ENCODE peak calls at places on chromosome 13, in five cellular contexts. One of them, this sample, is unnamed.

GRCh38 chr13:40984670-40985366 is 34.3 kb downstream of the ELF1 start:
- DNase-seq in K562: no peak
- DNase-seq in right atrium auricular region: no peak
- DNase-seq in mesendoderm: no peak
- DNase-seq in IMR-90: no peak
- DNase-seq in this sample: no peak

GRCh38 chr13:85142351-85142750 is 656.9 kb downstream of the SLITRK6 start:
- DNase-seq in IMR-90: no peak
- DNase-seq in right atrium auricular region: no peak
- DNase-seq in K562: no peak
- DNase-seq in mesendoderm: no peak
- DNase-seq in this sample: no peak

GRCh38 chr13:100644328-100644727 is 30.3 kb downstream of the TMTC4 start:
- DNase-seq in IMR-90: peak
- DNase-seq in K562: no peak
- DNase-seq in right atrium auricular region: no peak
- DNase-seq in mesendoderm: peak
- DNase-seq in this sample: no peak

GRCh38 chr13:93345642-93346220 is 119.1 kb downstream of the GPC6 start:
- DNase-seq in IMR-90: no peak
- DNase-seq in mesendoderm: no peak
- DNase-seq in K562: no peak
- DNase-seq in right atrium auricular region: no peak
- DNase-seq in this sample: no peak

GRCh38 chr13:67134322-67135129 is 95.6 kb downstream of the PCDH9 start:
- DNase-seq in K562: no peak
- DNase-seq in mesendoderm: no peak
- DNase-seq in IMR-90: peak
- DNase-seq in right atrium auricular region: no peak
- DNase-seq in this sample: no peak

GRCh38 chr13:51444922-51445321 is 7.9 kb downstream of the INTS6 start:
- DNase-seq in mesendoderm: peak
- DNase-seq in IMR-90: peak
- DNase-seq in K562: peak
- DNase-seq in right atrium auricular region: no peak
- DNase-seq in this sample: no peak

GRCh38 chr13:66405908-66406802 is 824.0 kb downstream of the PCDH9 start:
- DNase-seq in IMR-90: peak
- DNase-seq in right atrium auricular region: no peak
- DNase-seq in K562: no peak
- DNase-seq in mesendoderm: no peak
- DNase-seq in this sample: no peak

GRCh38 chr13:78067290-78067689 is 148.7 kb upstream of the EDNRB start:
- DNase-seq in right atrium auricular region: no peak
- DNase-seq in IMR-90: no peak
- DNase-seq in K562: no peak
- DNase-seq in mesendoderm: no peak
- DNase-seq in this sample: no peak

GRCh38 chr13:55573565-55573964 is 1567.2 kb upstream of the PRR20A start:
- DNase-seq in IMR-90: no peak
- DNase-seq in mesendoderm: no peak
- DNase-seq in right atrium auricular region: no peak
- DNase-seq in K562: no peak
- DNase-seq in this sample: no peak

GRCh38 chr13:69633044-69633443 is 474.6 kb upstream of the ATXN8OS start:
- DNase-seq in IMR-90: no peak
- DNase-seq in mesendoderm: no peak
- DNase-seq in right atrium auricular region: no peak
- DNase-seq in K562: no peak
- DNase-seq in this sample: no peak

GRCh38 chr13:100721885-100722512 is 47.4 kb upstream of the TMTC4 start:
- DNase-seq in right atrium auricular region: no peak
- DNase-seq in mesendoderm: peak
- DNase-seq in IMR-90: peak
- DNase-seq in K562: peak
- DNase-seq in this sample: peak

GRCh38 chr13:49521216-49521615 is 25.5 kb downstream of the PHF11 start:
- DNase-seq in right atrium auricular region: no peak
- DNase-seq in K562: no peak
- DNase-seq in mesendoderm: no peak
- DNase-seq in IMR-90: no peak
- DNase-seq in this sample: no peak

GRCh38 chr13:50227356-50227755 is 212.1 kb downstream of the KCNRG start:
- DNase-seq in K562: no peak
- DNase-seq in right atrium auricular region: no peak
- DNase-seq in mesendoderm: no peak
- DNase-seq in IMR-90: no peak
- DNase-seq in this sample: no peak

GRCh38 chr13:98688373-98688772 is 64.1 kb downstream of the SLC15A1 start:
- DNase-seq in right atrium auricular region: no peak
- DNase-seq in IMR-90: no peak
- DNase-seq in K562: no peak
- DNase-seq in mesendoderm: peak
- DNase-seq in this sample: no peak

GRCh38 chr13:21853779-21854178 is 182.9 kb downstream of the FGF9 start:
- DNase-seq in IMR-90: no peak
- DNase-seq in K562: no peak
- DNase-seq in mesendoderm: no peak
- DNase-seq in right atrium auricular region: no peak
- DNase-seq in this sample: no peak

GRCh38 chr13:98581971-98582702 is 5.2 kb upstream of the STK24 start:
- DNase-seq in K562: no peak
- DNase-seq in right atrium auricular region: no peak
- DNase-seq in mesendoderm: no peak
- DNase-seq in IMR-90: peak
- DNase-seq in this sample: peak

GRCh38 chr13:75547917-75548316 is 1.7 kb upstream of the UCHL3 start:
- DNase-seq in K562: no peak
- DNase-seq in mesendoderm: no peak
- DNase-seq in right atrium auricular region: no peak
- DNase-seq in IMR-90: peak
- DNase-seq in this sample: no peak

GRCh38 chr13:101544979-101545378 is 92.5 kb downstream of the ITGBL1 start:
- DNase-seq in K562: no peak
- DNase-seq in right atrium auricular region: no peak
- DNase-seq in IMR-90: no peak
- DNase-seq in mesendoderm: no peak
- DNase-seq in this sample: no peak

GRCh38 chr13:113427562-113428468 is 25.5 kb downstream of the ADPRHL1 start:
- DNase-seq in right atrium auricular region: no peak
- DNase-seq in K562: no peak
- DNase-seq in mesendoderm: no peak
- DNase-seq in IMR-90: peak
- DNase-seq in this sample: no peak

GRCh38 chr13:29538625-29538976 is 56.9 kb downstream of the SLC7A1 start:
- DNase-seq in mesendoderm: no peak
- DNase-seq in right atrium auricular region: no peak
- DNase-seq in IMR-90: no peak
- DNase-seq in K562: no peak
- DNase-seq in this sample: no peak

GRCh38 chr13:64007334-64007733 is 2591.7 kb upstream of the PCDH20 start:
- DNase-seq in right atrium auricular region: no peak
- DNase-seq in IMR-90: peak
- DNase-seq in mesendoderm: no peak
- DNase-seq in K562: no peak
- DNase-seq in this sample: no peak

GRCh38 chr13:62014299-62014698 is 598.6 kb upstream of the PCDH20 start:
- DNase-seq in mesendoderm: peak
- DNase-seq in K562: no peak
- DNase-seq in right atrium auricular region: no peak
- DNase-seq in IMR-90: peak
- DNase-seq in this sample: no peak

GRCh38 chr13:95920485-95920884 is 132.7 kb downstream of the UGGT2 start:
- DNase-seq in right atrium auricular region: no peak
- DNase-seq in IMR-90: no peak
- DNase-seq in K562: no peak
- DNase-seq in mesendoderm: no peak
- DNase-seq in this sample: no peak

GRCh38 chr13:99417151-99417820 is 84.0 kb upstream of the TM9SF2 start:
- DNase-seq in IMR-90: no peak
- DNase-seq in K562: no peak
- DNase-seq in right atrium auricular region: no peak
- DNase-seq in mesendoderm: peak
- DNase-seq in this sample: no peak

GRCh38 chr13:29693297-29693945 is 97.9 kb upstream of the SLC7A1 start:
- DNase-seq in right atrium auricular region: no peak
- DNase-seq in IMR-90: no peak
- DNase-seq in mesendoderm: no peak
- DNase-seq in K562: no peak
- DNase-seq in this sample: peak

GRCh38 chr13:104461049-104461448 is 1394.8 kb upstream of the SLC10A2 start:
- DNase-seq in right atrium auricular region: no peak
- DNase-seq in IMR-90: no peak
- DNase-seq in K562: no peak
- DNase-seq in mesendoderm: no peak
- DNase-seq in this sample: no peak

GRCh38 chr13:107365466-107366215 is 797.7 kb upstream of the ARGLU1 start:
- DNase-seq in mesendoderm: no peak
- DNase-seq in right atrium auricular region: no peak
- DNase-seq in IMR-90: peak
- DNase-seq in K562: no peak
- DNase-seq in this sample: no peak

GRCh38 chr13:109447667-109448066 is 338.7 kb downstream of the IRS2 start:
- DNase-seq in IMR-90: no peak
- DNase-seq in right atrium auricular region: no peak
- DNase-seq in mesendoderm: no peak
- DNase-seq in K562: no peak
- DNase-seq in this sample: no peak
- H3K27ac ChIP-seq in IMR-90: no peak
- H3K27ac ChIP-seq in right atrium auricular region: no peak
- H3K27ac ChIP-seq in mesendoderm: no peak
- H3K27ac ChIP-seq in K562: no peak
- H3K27ac ChIP-seq in this sample: no peak

GRCh38 chr13:31638577-31638976 is 100.7 kb upstream of the RXFP2 start:
- DNase-seq in mesendoderm: no peak
- DNase-seq in IMR-90: peak
- DNase-seq in right atrium auricular region: no peak
- DNase-seq in K562: no peak
- DNase-seq in this sample: no peak
- H3K4me3 ChIP-seq in mesendoderm: no peak
- H3K4me3 ChIP-seq in IMR-90: no peak
- H3K4me3 ChIP-seq in right atrium auricular region: no peak
- H3K4me3 ChIP-seq in K562: no peak
- H3K4me3 ChIP-seq in this sample: no peak

DNA sequence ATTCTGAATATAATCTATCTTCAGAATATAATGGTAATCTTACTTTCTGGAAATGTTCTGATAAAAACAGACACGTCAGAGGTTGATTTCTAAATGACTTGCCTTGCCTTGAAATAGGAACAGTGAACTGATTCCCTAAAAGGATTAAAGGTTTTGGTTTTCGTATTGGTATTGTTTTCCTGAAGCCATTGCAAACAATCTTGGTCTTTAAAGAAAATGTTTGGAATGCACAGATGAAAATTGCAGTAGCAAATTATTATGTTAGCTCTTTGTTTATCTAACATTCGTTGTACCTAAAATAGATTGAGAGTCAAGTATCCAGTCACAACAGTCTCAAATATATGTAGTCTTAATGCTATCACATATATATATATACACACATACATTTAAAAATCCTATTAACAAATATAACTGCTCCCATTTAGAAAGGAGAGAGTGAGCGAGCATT is 1.7 kb downstream of the ITM2B start:
- DNase-seq in mesendoderm: peak
- DNase-seq in right atrium auricular region: no peak
- DNase-seq in IMR-90: no peak
- DNase-seq in K562: no peak
- DNase-seq in this sample: no peak
- H3K27ac ChIP-seq in mesendoderm: no peak
- H3K27ac ChIP-seq in right atrium auricular region: peak
- H3K27ac ChIP-seq in IMR-90: no peak
- H3K27ac ChIP-seq in K562: peak
- H3K27ac ChIP-seq in this sample: no peak

GRCh38 chr13:24233351-24233901 is 72.9 kb downstream of the SPATA13 start:
- DNase-seq in right atrium auricular region: no peak
- DNase-seq in mesendoderm: peak
- DNase-seq in IMR-90: peak
- DNase-seq in K562: no peak
- DNase-seq in this sample: no peak
- H3K4me3 ChIP-seq in right atrium auricular region: no peak
- H3K4me3 ChIP-seq in mesendoderm: no peak
- H3K4me3 ChIP-seq in IMR-90: peak
- H3K4me3 ChIP-seq in K562: no peak
- H3K4me3 ChIP-seq in this sample: no peak

DNA sequence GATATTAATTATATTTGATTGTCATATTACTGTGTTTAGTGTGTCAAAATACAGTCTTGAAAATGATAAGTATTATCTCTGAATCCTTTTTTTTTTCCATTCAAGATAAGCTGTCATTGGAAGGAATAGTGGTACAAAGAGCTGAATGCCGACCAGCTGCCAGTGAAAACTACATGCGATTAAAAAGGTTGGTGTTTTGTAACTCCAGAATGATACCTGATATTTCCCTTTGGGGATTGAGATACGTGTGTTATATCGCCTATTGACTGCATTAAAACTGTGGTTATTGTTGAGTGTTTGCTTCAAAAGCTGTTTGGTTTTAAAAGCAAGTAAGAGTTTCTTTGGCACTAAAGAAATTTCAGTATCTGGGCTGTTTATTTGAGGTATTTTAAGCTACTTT is 6.5 kb upstream of the KCTD4 start:
- DNase-seq in IMR-90: no peak
- DNase-seq in K562: no peak
- DNase-seq in right atrium auricular region: no peak
- DNase-seq in mesendoderm: no peak
- DNase-seq in this sample: no peak
- H3K27ac ChIP-seq in IMR-90: peak
- H3K27ac ChIP-seq in K562: no peak
- H3K27ac ChIP-seq in right atrium auricular region: peak
- H3K27ac ChIP-seq in mesendoderm: no peak
- H3K27ac ChIP-seq in this sample: peak